ENCODE peak calls at places on chromosome 1, in nine cellular contexts. T is mammary epithelial cell; S is NCI-H748 treated with DMSO at 0.1 percent for 48 hours; U is mesothelial cell of epicardium; R is activated naive CD8-positive, alpha-beta T cell treated with anti-CD3 and anti-CD28 coated beads, Interleukin-2, amount 50 U/mL, for 24 hours; M is upper lobe of right lung; L is PC-3; H is GM04504; A is central memory CD4-positive, alpha-beta T cell. N is an unnamed sample.

GRCh38 chr1:245822997-245823396 is 668.2 kb downstream of the KIF26B start:
- DNase-seq in M (no peak), L (peak), T (peak), U (no peak), S (no peak), H (peak), R (no peak), A (no peak), N (no peak)

GRCh38 chr1:160097911-160098851 is at the start of gene IGSF8:
- DNase-seq in L (peak), H (peak), S (peak), U (peak), M (peak), T (peak), A (peak), R (peak), N (peak)

GRCh38 chr1:82390627-82391026 is 589.9 kb downstream of the ADGRL2 start:
- DNase-seq in R (no peak), A (no peak), M (no peak), T (no peak), L (no peak), U (no peak), S (no peak), H (no peak), N (no peak)

GRCh38 chr1:110672753-110673108 is 2.0 kb downstream of the KCNA3 start:
- DNase-seq in A (peak), L (no peak), H (no peak), R (no peak), S (peak), T (no peak), M (no peak), U (no peak), N (no peak)

GRCh38 chr1:201628490-201628889 is 89.6 kb downstream of the NAV1 start:
- DNase-seq in R (no peak), H (no peak), T (no peak), M (no peak), A (no peak), S (peak), L (no peak), U (no peak), N (no peak)

GRCh38 chr1:207140536-207140935 is 36.5 kb downstream of the C4BPA start:
- DNase-seq in S (no peak), L (peak), T (peak), U (no peak), A (no peak), H (no peak), M (no peak), R (no peak), N (no peak)

GRCh38 chr1:99675994-99676393 is 30.1 kb downstream of the PALMD start:
- DNase-seq in U (no peak), H (no peak), S (no peak), T (no peak), L (no peak), R (no peak), A (no peak), M (no peak), N (no peak)

GRCh38 chr1:192170196-192170984 is 12.1 kb downstream of the RGS18 start:
- DNase-seq in A (no peak), M (no peak), R (no peak), L (no peak), S (no peak), H (no peak), T (no peak), U (no peak), N (no peak)

GRCh38 chr1:23664837-23665795 is 26.5 kb upstream of the RPL11 start:
- DNase-seq in L (peak), U (no peak), M (no peak), T (peak), S (no peak), H (peak), R (peak), A (no peak), N (no peak)